ENCODE peak calls at places on chromosome 10, in six cellular contexts. One of them, this sample, is unnamed.

GRCh38 chr10:119315128-119316001 is 108.0 kb downstream of the GRK5 start:
- DNase-seq in A549: peak
- DNase-seq in Caki2: peak
- DNase-seq in NB4: peak
- DNase-seq in NCI-H2171: no peak
- DNase-seq in ACHN: peak
- DNase-seq in this sample: no peak

GRCh38 chr10:37819797-37820196 is 37.6 kb downstream of the ZNF248 start:
- DNase-seq in A549: no peak
- DNase-seq in Caki2: no peak
- DNase-seq in NB4: no peak
- DNase-seq in NCI-H2171: no peak
- DNase-seq in ACHN: no peak
- DNase-seq in this sample: no peak

GRCh38 chr10:118754132-118754555 is 626 bp downstream of the CACUL1 start:
- DNase-seq in A549: no peak
- DNase-seq in Caki2: peak
- DNase-seq in NB4: peak
- DNase-seq in NCI-H2171: no peak
- DNase-seq in ACHN: peak
- DNase-seq in this sample: no peak

GRCh38 chr10:12466701-12467100 is 117.4 kb downstream of the CAMK1D start:
- DNase-seq in A549: peak
- DNase-seq in Caki2: peak
- DNase-seq in NB4: no peak
- DNase-seq in NCI-H2171: peak
- DNase-seq in ACHN: peak
- DNase-seq in this sample: no peak

GRCh38 chr10:89267056-89267455 is 15.5 kb upstream of the LIPA start:
- DNase-seq in A549: no peak
- DNase-seq in Caki2: no peak
- DNase-seq in NB4: no peak
- DNase-seq in NCI-H2171: no peak
- DNase-seq in ACHN: no peak
- DNase-seq in this sample: no peak

GRCh38 chr10:6047326-6047611 is 14.9 kb downstream of the IL2RA start:
- DNase-seq in A549: no peak
- DNase-seq in Caki2: no peak
- DNase-seq in NB4: no peak
- DNase-seq in NCI-H2171: no peak
- DNase-seq in ACHN: no peak
- DNase-seq in this sample: no peak

GRCh38 chr10:110163192-110163773 is 44.1 kb upstream of the MXI1 start:
- DNase-seq in A549: no peak
- DNase-seq in Caki2: no peak
- DNase-seq in NB4: no peak
- DNase-seq in NCI-H2171: no peak
- DNase-seq in ACHN: no peak
- DNase-seq in this sample: no peak

GRCh38 chr10:18500576-18500975 is 150.8 kb downstream of the NSUN6 start:
- DNase-seq in A549: no peak
- DNase-seq in Caki2: no peak
- DNase-seq in NB4: no peak
- DNase-seq in NCI-H2171: no peak
- DNase-seq in ACHN: no peak
- DNase-seq in this sample: no peak

GRCh38 chr10:93991596-93992284 is 2.0 kb upstream of the PLCE1 start:
- DNase-seq in A549: peak
- DNase-seq in Caki2: peak
- DNase-seq in NB4: no peak
- DNase-seq in NCI-H2171: no peak
- DNase-seq in ACHN: peak
- DNase-seq in this sample: no peak

GRCh38 chr10:108801775-108802516 is 1121.4 kb downstream of the XPNPEP1 start:
- DNase-seq in A549: no peak
- DNase-seq in Caki2: no peak
- DNase-seq in NB4: no peak
- DNase-seq in NCI-H2171: no peak
- DNase-seq in ACHN: no peak
- DNase-seq in this sample: no peak

GRCh38 chr10:782751-783648 is 93.5 kb upstream of the DIP2C start:
- DNase-seq in A549: no peak
- DNase-seq in Caki2: no peak
- DNase-seq in NB4: no peak
- DNase-seq in NCI-H2171: no peak
- DNase-seq in ACHN: no peak
- DNase-seq in this sample: no peak

GRCh38 chr10:103145860-103146466 is 47.1 kb downstream of the NT5C2 start:
- DNase-seq in A549: peak
- DNase-seq in Caki2: peak
- DNase-seq in NB4: peak
- DNase-seq in NCI-H2171: no peak
- DNase-seq in ACHN: peak
- DNase-seq in this sample: no peak

GRCh38 chr10:129440247-129440646 is 26.8 kb upstream of the MGMT start:
- DNase-seq in A549: no peak
- DNase-seq in Caki2: peak
- DNase-seq in NB4: no peak
- DNase-seq in NCI-H2171: peak
- DNase-seq in ACHN: no peak
- DNase-seq in this sample: no peak

GRCh38 chr10:113385021-113385975 is 167.6 kb upstream of the HABP2 start:
- DNase-seq in A549: peak
- DNase-seq in Caki2: peak
- DNase-seq in NB4: peak
- DNase-seq in NCI-H2171: peak
- DNase-seq in ACHN: peak
- DNase-seq in this sample: peak

GRCh38 chr10:119655566-119656001 is 4.4 kb downstream of the BAG3 start:
- DNase-seq in A549: peak
- DNase-seq in Caki2: peak
- DNase-seq in NB4: no peak
- DNase-seq in NCI-H2171: no peak
- DNase-seq in ACHN: no peak
- DNase-seq in this sample: peak

GRCh38 chr10:126902157-126902556 is 3.1 kb upstream of the DOCK1 start:
- DNase-seq in A549: peak
- DNase-seq in Caki2: peak
- DNase-seq in NB4: no peak
- DNase-seq in NCI-H2171: no peak
- DNase-seq in ACHN: peak
- DNase-seq in this sample: no peak

GRCh38 chr10:47031251-47031952 is 120.2 kb downstream of the PTPN20 start:
- DNase-seq in A549: peak
- DNase-seq in Caki2: peak
- DNase-seq in NB4: peak
- DNase-seq in NCI-H2171: no peak
- DNase-seq in ACHN: peak
- DNase-seq in this sample: peak

GRCh38 chr10:65313406-65313805 is 1612.4 kb upstream of the LRRTM3 start:
- DNase-seq in A549: no peak
- DNase-seq in Caki2: no peak
- DNase-seq in NB4: no peak
- DNase-seq in NCI-H2171: no peak
- DNase-seq in ACHN: no peak
- DNase-seq in this sample: no peak

GRCh38 chr10:99329891-99330674 is 927 bp downstream of the CNNM1 start:
- DNase-seq in A549: peak
- DNase-seq in Caki2: no peak
- DNase-seq in NB4: no peak
- DNase-seq in NCI-H2171: peak
- DNase-seq in ACHN: peak
- DNase-seq in this sample: no peak

GRCh38 chr10:100621360-100622205 is 85.8 kb downstream of the HIF1AN start:
- DNase-seq in A549: peak
- DNase-seq in Caki2: no peak
- DNase-seq in NB4: peak
- DNase-seq in NCI-H2171: no peak
- DNase-seq in ACHN: no peak
- DNase-seq in this sample: peak

GRCh38 chr10:127855976-127856375 is 36.8 kb downstream of the CLRN3 start:
- DNase-seq in A549: no peak
- DNase-seq in Caki2: no peak
- DNase-seq in NB4: no peak
- DNase-seq in NCI-H2171: no peak
- DNase-seq in ACHN: no peak
- DNase-seq in this sample: no peak

GRCh38 chr10:24872049-24872789 is 80.2 kb downstream of the PRTFDC1 start:
- DNase-seq in A549: no peak
- DNase-seq in Caki2: no peak
- DNase-seq in NB4: no peak
- DNase-seq in NCI-H2171: no peak
- DNase-seq in ACHN: no peak
- DNase-seq in this sample: no peak

GRCh38 chr10:46544989-46545791 is 11.3 kb downstream of the GPRIN2 start:
- DNase-seq in A549: peak
- DNase-seq in Caki2: no peak
- DNase-seq in NB4: peak
- DNase-seq in NCI-H2171: no peak
- DNase-seq in ACHN: peak
- DNase-seq in this sample: peak

GRCh38 chr10:103890194-103890658 is 27.8 kb downstream of the STN1 start:
- DNase-seq in A549: peak
- DNase-seq in Caki2: peak
- DNase-seq in NB4: peak
- DNase-seq in NCI-H2171: no peak
- DNase-seq in ACHN: no peak
- DNase-seq in this sample: no peak

GRCh38 chr10:75049316-75050285 is 61.9 kb upstream of the SAMD8 start:
- DNase-seq in A549: no peak
- DNase-seq in Caki2: no peak
- DNase-seq in NB4: no peak
- DNase-seq in NCI-H2171: no peak
- DNase-seq in ACHN: no peak
- DNase-seq in this sample: no peak

GRCh38 chr10:14074062-14074884 is 256.5 kb downstream of the FRMD4A start:
- DNase-seq in A549: peak
- DNase-seq in Caki2: peak
- DNase-seq in NB4: no peak
- DNase-seq in NCI-H2171: peak
- DNase-seq in ACHN: peak
- DNase-seq in this sample: no peak

GRCh38 chr10:122140941-122141623 is 130.0 kb upstream of the BTBD16 start:
- DNase-seq in A549: peak
- DNase-seq in Caki2: peak
- DNase-seq in NB4: peak
- DNase-seq in NCI-H2171: peak
- DNase-seq in ACHN: peak
- DNase-seq in this sample: peak

GRCh38 chr10:103442031-103442461 is 10.1 kb downstream of the CALHM2 start:
- DNase-seq in A549: no peak
- DNase-seq in Caki2: no peak
- DNase-seq in NB4: no peak
- DNase-seq in NCI-H2171: no peak
- DNase-seq in ACHN: no peak
- DNase-seq in this sample: no peak

GRCh38 chr10:71631007-71631859 is 88.3 kb downstream of the C10orf105 start:
- DNase-seq in A549: no peak
- DNase-seq in Caki2: no peak
- DNase-seq in NB4: no peak
- DNase-seq in NCI-H2171: no peak
- DNase-seq in ACHN: no peak
- DNase-seq in this sample: no peak

GRCh38 chr10:93893646-93894515 is at the start of gene SLC35G1:
- DNase-seq in A549: peak
- DNase-seq in Caki2: peak
- DNase-seq in NB4: peak
- DNase-seq in NCI-H2171: peak
- DNase-seq in ACHN: peak
- DNase-seq in this sample: peak

This sample was measured in Jurkat, Clone E6-1.